ENCODE peak calls at places on chromosomes 12 and 14, in six cellular contexts. O is A549; R is activated CD8-positive, alpha-beta T cell treated with anti-CD3 and anti-CD28 coated beads for 36 hours; H is GM23338; A is left lung; Q is Caco-2. U is an unnamed sample.

GRCh38 chr14:101635238-101636080 is 74.2 kb downstream of the DIO3 start:
- DNase-seq in R (no peak), O (no peak), H (no peak), A (peak; percentile 66), Q (no peak), U (no peak)

GRCh38 chr14:29608861-29609260 is 318.8 kb downstream of the PRKD1 start:
- DNase-seq in A (no peak), O (no peak), H (no peak), R (no peak), Q (no peak), U (no peak)

GRCh38 chr12:116538076-116538591 is 21.0 kb upstream of the MAP1LC3B2 start:
- DNase-seq in A (no peak), Q (no peak), R (no peak), O (no peak), H (no peak), U (peak; percentile 60)

GRCh38 chr12:112473056-112473455 is 54.3 kb downstream of the PTPN11 start:
- DNase-seq in Q (no peak), R (peak; percentile 7), O (peak; percentile 17), H (peak; percentile 44), A (no peak), U (peak; percentile 27)

GRCh38 chr12:107610030-107610859 is 75.4 kb upstream of the PWP1 start:
- DNase-seq in R (peak; percentile 57), O (peak; percentile 53), Q (no peak), A (no peak), H (peak; percentile 83), U (peak; percentile 33)

GRCh38 chr14:78029471-78030372 is 140.5 kb upstream of the NRXN3 start:
- DNase-seq in R (no peak), A (peak; percentile 64), Q (no peak), O (no peak), H (peak; percentile 75), U (no peak)

GRCh38 chr14:77123381-77124344 is 17.9 kb downstream of the ZDHHC22 start:
- DNase-seq in Q (no peak), O (no peak), R (no peak), H (no peak), A (peak; percentile 79), U (no peak)

GRCh38 chr14:99347561-99347960 is 75.6 kb upstream of the BCL11B start:
- DNase-seq in R (no peak), H (no peak), O (no peak), A (no peak), Q (no peak), U (no peak)

GRCh38 chr12:29796823-29797263 is 13.1 kb upstream of the TMTC1 start:
- DNase-seq in O (no peak), Q (no peak), R (no peak), A (no peak), H (no peak), U (no peak)

GRCh38 chr14:86543531-86543930 is 1013.6 kb downstream of the FLRT2 start:
- DNase-seq in A (no peak), O (no peak), H (no peak), R (no peak), Q (no peak), U (no peak)

GRCh38 chr14:49766839-49767238 is 1.1 kb upstream of the KLHDC2 start:
- DNase-seq in R (no peak), Q (no peak), O (no peak), H (no peak), A (no peak), U (peak; percentile 10)

GRCh38 chr12:67667276-67668073 is 18.9 kb downstream of the DYRK2 start:
- DNase-seq in A (peak; percentile 67), R (no peak), O (no peak), H (no peak), Q (no peak), U (no peak)

GRCh38 chr14:77220246-77221017 is 38.8 kb downstream of the TMEM63C start:
- DNase-seq in A (no peak), O (no peak), R (no peak), H (no peak), Q (no peak), U (no peak)

GRCh38 chr12:121697093-121697698 is 15.4 kb upstream of the TMEM120B start:
- DNase-seq in Q (no peak), H (peak; percentile 78), A (no peak), R (peak; percentile 28), O (peak; percentile 70), U (peak; percentile 69)

GRCh38 chr12:107126688-107127481 is 33.5 kb upstream of the CRY1 start:
- DNase-seq in A (no peak), R (no peak), O (peak; percentile 33), H (peak; percentile 31), Q (no peak), U (no peak)

GRCh38 chr12:52686063-52686462 is 5.9 kb upstream of the KRT1 start:
- DNase-seq in O (no peak), A (no peak), Q (no peak), H (no peak), R (no peak), U (no peak)

GRCh38 chr12:124497658-124498057 is 69.8 kb downstream of the NCOR2 start:
- DNase-seq in R (no peak), A (no peak), Q (no peak), O (no peak), H (no peak), U (peak; percentile 72)

GRCh38 chr12:45707241-45707857 is 22.2 kb upstream of the ARID2 start:
- DNase-seq in O (no peak), Q (no peak), A (no peak), H (no peak), R (no peak), U (no peak)

DNA sequence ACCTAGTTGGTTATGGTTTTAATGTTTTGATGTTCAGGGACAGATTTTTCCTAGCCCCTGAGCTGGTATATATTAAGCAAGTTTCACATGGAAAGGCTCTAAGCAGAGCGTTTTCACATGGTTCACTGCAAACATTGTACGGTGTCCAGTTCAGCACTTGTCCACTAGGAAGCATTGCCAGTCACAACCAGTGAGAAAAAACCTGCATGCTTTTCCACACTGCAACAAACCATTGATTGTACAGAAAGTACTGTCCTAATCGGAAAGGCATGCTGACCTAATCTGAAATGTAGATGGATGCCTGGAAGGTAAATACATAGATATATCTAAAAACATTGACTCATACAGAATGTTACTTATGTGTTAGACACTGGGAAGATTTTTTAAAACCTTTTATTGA is 25.0 kb upstream of the NPAS3 start:
- DNase-seq in A (no peak), O (no peak), R (no peak), Q (no peak), H (no peak), U (no peak)
- TF ChIP-seq CTCF in A (no peak), O (no peak), R (no peak), Q (no peak), H (no peak), U (no peak)

GRCh38 chr12:130557876-130558770 is 158.0 kb downstream of the RIMBP2 start:
- DNase-seq in R (no peak), O (no peak), H (no peak), A (no peak), Q (no peak), U (no peak)

GRCh38 chr12:130560321-130560720 is 155.8 kb downstream of the RIMBP2 start:
- DNase-seq in O (no peak), Q (no peak), R (no peak), A (no peak), H (no peak), U (no peak)

GRCh38 chr12:130562711-130563110 is 153.4 kb downstream of the RIMBP2 start:
- DNase-seq in R (no peak), A (no peak), O (no peak), H (no peak), Q (no peak), U (no peak)

GRCh38 chr12:130557201-130557600 is 158.9 kb downstream of the RIMBP2 start:
- DNase-seq in Q (no peak), A (no peak), R (no peak), H (no peak), O (no peak), U (no peak)

DNA sequence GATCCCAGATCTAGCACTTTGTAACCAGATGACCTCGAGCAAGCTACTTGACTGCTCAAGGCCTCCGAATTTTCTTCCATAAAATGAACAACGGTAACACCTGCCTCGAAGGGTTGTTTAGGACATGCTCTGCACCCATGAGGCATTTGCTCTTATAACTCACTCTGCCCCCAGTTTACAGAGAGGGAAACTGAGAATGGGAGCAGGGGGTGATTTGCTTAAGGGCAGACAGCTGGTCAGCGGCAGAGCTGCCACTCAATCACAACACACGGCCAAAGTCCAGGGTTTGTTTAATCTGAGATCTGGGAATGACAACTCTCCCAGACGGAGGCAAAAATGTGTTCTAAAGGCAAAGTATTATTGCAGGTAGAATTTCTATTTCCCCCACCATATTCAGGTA is 156.3 kb downstream of the RIMBP2 start:
- DNase-seq in A (no peak), H (no peak), Q (no peak), O (no peak), R (no peak), U (no peak)
- TF ChIP-seq CTCF in A (no peak), H (no peak), Q (no peak), O (no peak), R (no peak), U (no peak)

DNA sequence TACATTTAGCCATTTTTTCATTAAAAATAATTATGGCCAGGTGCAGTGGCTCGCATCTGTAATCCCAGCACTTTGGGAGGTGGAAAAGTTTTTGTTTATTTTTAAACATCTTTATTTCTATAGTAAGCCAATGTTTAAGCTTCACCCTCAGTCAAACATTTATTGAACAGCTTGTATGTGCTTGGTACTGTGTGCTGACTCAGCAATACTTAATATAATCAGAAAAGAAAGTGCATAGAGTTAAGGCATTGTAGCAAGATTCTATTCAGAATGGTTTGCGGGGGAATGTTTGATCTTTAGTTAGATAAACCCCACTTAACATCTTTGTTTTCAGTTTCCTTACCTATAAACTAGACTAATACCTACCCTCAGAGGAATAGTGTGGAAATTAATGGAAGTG is 11.1 kb downstream of the ACTR6 start:
- DNase-seq in A (no peak), O (no peak), Q (no peak), R (no peak), H (no peak), U (no peak)
- TF ChIP-seq CTCF in A (no peak), O (no peak), Q (no peak), R (no peak), H (no peak), U (no peak)

GRCh38 chr12:89307665-89308253 is 44.5 kb downstream of the DUSP6 start:
- DNase-seq in A (no peak), Q (no peak), H (no peak), O (no peak), R (no peak), U (no peak)

GRCh38 chr12:89305373-89305772 is 46.9 kb downstream of the DUSP6 start:
- DNase-seq in O (no peak), R (no peak), H (no peak), A (no peak), Q (no peak), U (no peak)

GRCh38 chr12:89309815-89310214 is 42.5 kb downstream of the DUSP6 start:
- DNase-seq in A (no peak), H (no peak), O (no peak), Q (no peak), R (no peak), U (no peak)

GRCh38 chr12:89309452-89309802 is 42.9 kb downstream of the DUSP6 start:
- DNase-seq in A (no peak), H (no peak), R (no peak), Q (no peak), O (no peak), U (no peak)

GRCh38 chr12:89306827-89307498 is 45.3 kb downstream of the DUSP6 start:
- DNase-seq in R (no peak), Q (no peak), O (no peak), H (no peak), A (no peak), U (no peak)
- TF ChIP-seq CTCF in R (no peak), Q (no peak), O (no peak), H (no peak), A (no peak), U (no peak)